ENCODE peak calls at places on chromosomes 4 and X, in ten cellular contexts. S is GM12878, C is IMR-90, O is aorta, V is heart left ventricle, X is ascending aorta, E is mucosa of descending colon, R is Caco-2, N is psoas muscle, H is SJSA1. Z is an unnamed sample.
A peak's percentile ranks its signal among the peaks of the same experiment; 100 is the strongest.

GRCh38 chr4:23937173-23937572 is 47.3 kb upstream of the PPARGC1A start:
- DNase-seq in N (no peak), H (no peak), X (no peak), O (no peak), E (no peak), R (no peak), V (no peak), S (no peak), C (peak; percentile 48), Z (no peak)

GRCh38 chr4:76302856-76303438 is 3.6 kb upstream of the STBD1 start:
- DNase-seq in S (no peak), O (no peak), E (no peak), X (no peak), R (no peak), V (no peak), H (no peak), C (no peak), N (no peak), Z (no peak)

GRCh38 chr4:183721207-183722081 is 62.4 kb downstream of the TRAPPC11 start:
- DNase-seq in N (peak; percentile 76), S (no peak), X (no peak), O (peak; percentile 84), H (no peak), C (peak; percentile 41), V (peak; percentile 59), R (peak; percentile 62), E (peak; percentile 88), Z (peak; percentile 89)

GRCh38 chrX:107744868-107745267 is 30.7 kb downstream of the TSC22D3 start:
- DNase-seq in E (no peak), X (no peak), V (no peak), O (peak; percentile 2), R (no peak), H (no peak), S (no peak), C (no peak), N (no peak), Z (no peak)

GRCh38 chr4:95183656-95184408 is 364.9 kb downstream of the UNC5C start:
- DNase-seq in E (no peak), H (no peak), O (no peak), V (no peak), S (no peak), X (no peak), R (no peak), C (no peak), N (no peak), Z (no peak)

GRCh38 chr4:98508825-98509539 is 149.4 kb downstream of the TSPAN5 start:
- DNase-seq in R (no peak), V (no peak), O (no peak), X (no peak), N (no peak), E (no peak), H (no peak), S (no peak), C (no peak), Z (no peak)

GRCh38 chr4:149987330-149987751 is 90.9 kb upstream of the DCLK2 start:
- DNase-seq in X (no peak), O (no peak), H (peak; percentile 22), C (no peak), N (no peak), V (no peak), E (no peak), S (no peak), R (no peak), Z (no peak)

GRCh38 chr4:677431-678293 is 3.3 kb downstream of the MYL5 start:
- DNase-seq in H (no peak), O (no peak), R (no peak), C (no peak), X (no peak), S (no peak), N (peak; percentile 65), V (no peak), E (peak; percentile 89), Z (no peak)

GRCh38 chr4:15691346-15692140 is 9.9 kb downstream of the FAM200B start:
- DNase-seq in V (no peak), S (no peak), C (peak; percentile 87), N (no peak), E (no peak), O (no peak), H (peak; percentile 81), X (no peak), R (no peak), Z (no peak)

GRCh38 chrX:39396358-39396995 is 595.2 kb downstream of the MID1IP1 start:
- DNase-seq in O (no peak), C (no peak), N (no peak), E (no peak), H (no peak), V (no peak), S (no peak), X (no peak), R (no peak), Z (no peak)

GRCh38 chr4:168632246-168632832 is 135.5 kb downstream of the PALLD start:
- DNase-seq in C (no peak), V (no peak), E (no peak), X (no peak), R (no peak), O (no peak), H (peak; percentile 72), S (no peak), N (no peak), Z (no peak)

GRCh38 chr4:85587952-85588351 is 113.0 kb downstream of the ARHGAP24 start:
- DNase-seq in S (no peak), V (no peak), E (no peak), X (no peak), N (no peak), H (no peak), C (no peak), R (no peak), O (no peak), Z (no peak)

GRCh38 chr4:56050584-56050983 is 101.8 kb downstream of the CEP135 start:
- DNase-seq in V (no peak), X (no peak), E (no peak), H (no peak), R (no peak), O (no peak), S (no peak), N (no peak), C (no peak), Z (no peak)

GRCh38 chr4:74447636-74448233 is 2.8 kb downstream of the AREG start:
- DNase-seq in O (no peak), S (no peak), H (no peak), E (no peak), V (no peak), R (no peak), X (no peak), C (no peak), N (no peak), Z (no peak)

GRCh38 chrX:12986886-12987285 is 12.0 kb downstream of the TMSB4X start:
- DNase-seq in R (no peak), N (no peak), V (no peak), C (no peak), H (no peak), S (no peak), E (no peak), X (no peak), O (no peak), Z (no peak)
- H3K4me1 ChIP-seq in R (peaks cover 26% of the 10 kb centered on the region), N (no peaks in the 10 kb centered on the region), V (peaks cover 11% of the 10 kb centered on the region), C (no peaks in the 10 kb centered on the region), H (peaks cover 29% of the 10 kb centered on the region), S (peaks cover 57% of the 10 kb centered on the region), E (no peaks in the 10 kb centered on the region), X (no peaks in the 10 kb centered on the region), O (no peaks in the 10 kb centered on the region), Z (no peaks in the 10 kb centered on the region)

GRCh38 chr4:37453361-37454262 is 209.1 kb downstream of the NWD2 start:
- DNase-seq in O (peak; percentile 74), N (peak; percentile 60), E (peak; percentile 88), V (peak; percentile 18), X (no peak), R (peak; percentile 86), S (no peak), C (no peak), H (no peak), Z (peak; percentile 75)

GRCh38 chr4:37450911-37451310 is 206.4 kb downstream of the NWD2 start:
- DNase-seq in N (no peak), V (no peak), C (no peak), H (no peak), R (no peak), S (no peak), E (no peak), O (no peak), X (no peak), Z (no peak)

GRCh38 chr4:37454263-37454800 is 209.8 kb downstream of the NWD2 start:
- DNase-seq in E (peak; percentile 47), N (no peak), V (no peak), S (no peak), H (no peak), C (no peak), R (peak; percentile 32), O (no peak), X (no peak), Z (no peak)

GRCh38 chr4:37451646-37452045 is 207.1 kb downstream of the NWD2 start:
- DNase-seq in R (no peak), X (no peak), H (no peak), N (no peak), O (no peak), S (no peak), C (no peak), V (no peak), E (no peak), Z (no peak)

GRCh38 chr4:37453004-37453360 is 208.4 kb downstream of the NWD2 start:
- DNase-seq in H (peak; percentile 4), V (peak; percentile 9), X (no peak), S (peak; percentile 23), O (no peak), C (peak; percentile 48), N (no peak), R (peak; percentile 80), E (no peak), Z (no peak)
- H3K4me3 ChIP-seq in H (no peak overlapping the region), V (peak overlapping the region; percentile 45), X (peak overlapping the region; percentile 58), S (no peak overlapping the region), O (no peak overlapping the region), C (no peak overlapping the region), N (peak overlapping the region; percentile 67), R (peak overlapping the region; percentile 61), E (no peak overlapping the region), Z (peak overlapping the region; percentile 51)

DNA sequence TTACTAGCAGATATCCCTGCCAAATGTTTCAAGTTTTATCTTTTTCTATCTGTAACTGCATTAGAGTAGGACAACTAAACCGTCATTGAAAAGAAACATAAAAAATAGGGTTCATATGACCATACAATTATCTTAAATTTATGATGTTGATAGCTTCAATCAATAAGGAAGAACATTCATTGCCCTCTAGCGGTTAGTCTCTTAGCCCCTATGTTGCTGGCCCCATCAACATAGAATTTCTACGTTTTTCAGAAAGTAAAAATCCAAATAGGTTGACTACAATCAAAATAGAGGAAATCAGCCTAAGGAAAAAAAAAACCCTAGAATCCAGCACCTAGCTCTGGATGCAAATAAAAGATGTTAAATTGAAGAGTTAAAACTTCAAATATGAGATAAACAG is 225.1 kb upstream of the ITM2A start:
- DNase-seq in O (no peak), R (no peak), N (no peak), E (no peak), S (no peak), V (no peak), X (no peak), C (no peak), H (no peak), Z (no peak)
- H3K4me1 ChIP-seq in O (no peaks in the 10 kb centered on the region), R (no peaks in the 10 kb centered on the region), N (no peaks in the 10 kb centered on the region), E (no peaks in the 10 kb centered on the region), S (no peaks in the 10 kb centered on the region), V (no peaks in the 10 kb centered on the region), X (no peaks in the 10 kb centered on the region), C (no peaks in the 10 kb centered on the region), H (no peaks in the 10 kb centered on the region), Z (no peaks in the 10 kb centered on the region)

DNA sequence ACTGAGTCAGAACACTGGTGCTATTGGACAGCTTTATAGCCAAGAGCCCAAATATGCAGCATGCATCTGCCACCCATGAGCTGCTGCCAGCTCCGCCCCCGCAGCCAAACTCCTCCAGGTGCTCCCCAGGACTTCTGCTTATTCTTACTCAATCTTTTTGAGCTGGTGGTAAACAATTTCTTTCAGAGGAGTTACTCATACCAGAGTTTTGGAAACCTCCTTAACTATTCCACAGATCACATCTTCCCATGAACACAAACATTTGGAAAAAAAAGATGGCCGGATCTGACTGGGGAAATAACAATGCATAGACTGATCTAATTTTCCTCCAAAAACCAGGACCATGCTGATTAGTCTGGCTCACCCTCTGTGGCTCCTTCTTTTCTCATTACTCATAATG is 399.9 kb downstream of the GPM6A start:
- DNase-seq in R (no peak), N (no peak), V (no peak), H (no peak), S (no peak), E (no peak), C (peak; percentile 64), X (no peak), O (no peak), Z (no peak)
- H3K4me3 ChIP-seq in R (no peak overlapping the region), N (no peak overlapping the region), V (no peak overlapping the region), H (no peak overlapping the region), S (no peak overlapping the region), E (no peak overlapping the region), C (no peak overlapping the region), X (no peak overlapping the region), O (no peak overlapping the region), Z (no peak overlapping the region)

Z was measured in right cardiac atrium.